ENCODE peak calls at places on chromosomes 1 and 21, in five cellular contexts. Q, O, G, K and D are unnamed samples. For H3K4me1, the result is how much of the 10 kb centered on the place peaks cover.

GRCh38 chr1:24984800-24985552 is 54.9 kb upstream of the RUNX3 start:
- DNase-seq in O (peak), G (no peak), Q (no peak), K (no peak), D (no peak)

GRCh38 chr1:84862810-84863251 is 30.2 kb downstream of the LPAR3 start:
- DNase-seq in Q (no peak), K (no peak), G (no peak), O (no peak), D (no peak)

GRCh38 chr1:21124846-21125245 is 51.9 kb downstream of the EIF4G3 start:
- DNase-seq in G (no peak), O (no peak), K (no peak), Q (no peak), D (no peak)

GRCh38 chr1:31306278-31306677 is 9.4 kb downstream of the ZCCHC17 start:
- DNase-seq in O (no peak), K (no peak), G (no peak), Q (no peak), D (no peak)

GRCh38 chr1:109610609-109611307 is 8.7 kb downstream of the GNAT2 start:
- DNase-seq in Q (no peak), O (no peak), G (no peak), K (peak), D (peak)

GRCh38 chr1:235552146-235552716 is 48.0 kb upstream of the B3GALNT2 start:
- DNase-seq in O (no peak), G (no peak), Q (no peak), K (no peak), D (no peak)

GRCh38 chr1:112285311-112285710 is 110.7 kb upstream of the CTTNBP2NL start:
- DNase-seq in Q (no peak), O (no peak), G (no peak), K (no peak), D (no peak)

GRCh38 chr1:18746981-18747380 is 112.5 kb downstream of the TAS1R2 start:
- DNase-seq in K (no peak), O (no peak), Q (no peak), G (no peak), D (no peak)

GRCh38 chr1:62423580-62424242 is 13.1 kb upstream of the USP1 start:
- DNase-seq in Q (no peak), G (no peak), O (no peak), K (no peak), D (peak)

GRCh38 chr1:86520789-86521521 is 25.9 kb upstream of the CLCA4 start:
- DNase-seq in O (no peak), Q (no peak), G (no peak), K (no peak), D (no peak)

GRCh38 chr1:4422496-4423289 is 231.7 kb upstream of the AJAP1 start:
- DNase-seq in O (no peak), G (no peak), Q (no peak), K (no peak), D (no peak)

GRCh38 chr21:34845521-34846213 is 176.9 kb downstream of the CLIC6 start:
- DNase-seq in K (peak), O (no peak), G (no peak), Q (no peak), D (no peak)

GRCh38 chr1:231550448-231550781 is 21.9 kb downstream of the TSNAX start:
- DNase-seq in O (no peak), Q (peak), G (no peak), K (no peak), D (peak)

GRCh38 chr1:37817481-37817880 is 9.5 kb upstream of the YRDC start:
- DNase-seq in G (peak), K (no peak), Q (peak), O (no peak), D (no peak)

GRCh38 chr1:22331618-22332017 is 120.0 kb upstream of the ZBTB40 start:
- DNase-seq in O (no peak), Q (no peak), K (no peak), G (peak), D (peak)

GRCh38 chr1:75996196-75996595 is 64.0 kb upstream of the ASB17 start:
- DNase-seq in K (no peak), Q (no peak), G (no peak), O (no peak), D (no peak)

DNA sequence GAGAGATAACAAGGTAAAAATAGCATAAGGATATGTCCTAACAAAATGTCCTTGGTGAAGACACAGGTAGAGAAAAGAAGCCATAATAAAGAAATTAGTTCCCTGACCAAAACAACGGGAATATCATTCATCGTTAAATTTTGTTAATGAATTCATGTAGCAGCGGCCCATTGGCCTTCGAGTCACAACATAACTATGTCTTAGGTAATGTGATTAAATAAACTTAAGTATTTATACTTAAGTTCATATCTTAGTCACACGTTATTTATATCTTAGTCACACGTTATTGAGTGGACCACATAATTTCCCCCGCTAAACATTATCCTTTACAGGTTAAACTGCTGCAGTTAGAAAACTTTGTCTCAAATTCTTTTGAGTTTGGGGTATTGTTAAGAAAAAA is 1.2 kb downstream of the NEXN start:
- DNase-seq in K (peak), O (no peak), Q (peak), G (no peak), D (no peak)
- H3K4me3 ChIP-seq in K (peak), O (no peak), Q (peak), G (peak), D (peak)

DNA sequence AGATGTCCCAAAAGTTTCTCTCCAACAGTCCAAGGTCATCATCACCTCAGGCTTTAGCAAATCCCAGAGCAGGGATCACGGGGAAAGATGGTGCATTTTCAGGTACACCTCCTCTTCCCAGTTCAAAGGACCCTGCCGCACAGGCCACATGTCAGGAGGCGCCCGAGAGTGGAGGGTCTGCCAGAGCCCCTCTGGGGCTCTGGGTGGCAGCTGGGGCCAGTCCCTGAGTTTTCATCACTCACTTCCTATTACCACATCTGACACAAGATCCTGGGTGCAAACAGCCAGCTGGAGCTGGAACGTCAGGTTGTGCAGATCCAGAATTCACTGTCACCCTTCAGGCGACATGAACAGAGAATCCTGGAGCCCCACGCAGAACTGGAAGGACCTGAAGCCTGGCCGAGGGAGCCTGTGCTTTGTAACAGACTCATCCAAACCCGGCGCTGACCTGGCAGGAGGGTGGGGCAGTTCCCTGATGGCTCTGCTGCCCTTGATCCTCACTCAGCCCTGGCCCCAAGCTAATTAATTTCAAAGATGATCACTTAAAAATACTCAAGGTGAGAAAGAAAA is 8.8 kb downstream of the TMEM63A start:
- DNase-seq in G (no peak), Q (no peak), K (no peak), O (no peak), D (no peak)
- H3K4me1 ChIP-seq in G (under half), Q (half or more), K (half or more), O (under half), D (under half)

GRCh38 chr1:54548389-54549044 is 489 bp downstream of the ACOT11 start:
- DNase-seq in K (no peak), G (peak), Q (peak), O (no peak), D (no peak)
- H3K4me3 ChIP-seq in K (no peak), G (peak), Q (no peak), O (no peak), D (no peak)

GRCh38 chr1:226725870-226726212 is 13.2 kb downstream of the ITPKB start:
- DNase-seq in G (no peak), O (no peak), Q (no peak), K (no peak), D (no peak)
- H3K4me1 ChIP-seq in G (under half), O (half or more), Q (under half), K (under half), D (under half)

GRCh38 chr21:36699546-36700294 is 805 bp downstream of the SIM2 start:
- DNase-seq in O (no peak), K (no peak), Q (no peak), G (no peak), D (peak)
- H3K4me3 ChIP-seq in O (no peak), K (peak), Q (no peak), G (peak), D (peak)

GRCh38 chr1:201016211-201016651 is 7.3 kb downstream of the KIF21B start:
- DNase-seq in G (peak), O (no peak), K (peak), Q (no peak), D (no peak)
- H3K4me1 ChIP-seq in G (under half), O (half or more), K (under half), Q (under half), D (under half)

DNA sequence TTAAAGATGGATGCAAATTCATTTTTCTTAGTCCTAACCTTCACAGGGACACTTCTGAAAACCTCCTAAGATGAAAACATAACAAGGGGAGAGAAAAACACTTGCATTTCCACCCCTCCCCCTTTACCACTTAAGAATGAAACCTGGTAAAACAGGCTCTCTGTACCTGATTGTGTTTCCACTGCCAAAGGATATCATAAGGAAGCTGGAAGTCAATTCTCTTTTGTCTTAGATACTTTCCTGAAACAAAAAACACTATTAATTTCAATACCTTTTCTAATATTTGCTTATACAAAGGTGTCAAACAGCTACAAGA is 59.1 kb downstream of the RUSC1 start:
- DNase-seq in K (no peak), O (no peak), Q (no peak), G (no peak), D (no peak)
- H3K4me3 ChIP-seq in K (no peak), O (no peak), Q (no peak), G (no peak), D (no peak)

DNA sequence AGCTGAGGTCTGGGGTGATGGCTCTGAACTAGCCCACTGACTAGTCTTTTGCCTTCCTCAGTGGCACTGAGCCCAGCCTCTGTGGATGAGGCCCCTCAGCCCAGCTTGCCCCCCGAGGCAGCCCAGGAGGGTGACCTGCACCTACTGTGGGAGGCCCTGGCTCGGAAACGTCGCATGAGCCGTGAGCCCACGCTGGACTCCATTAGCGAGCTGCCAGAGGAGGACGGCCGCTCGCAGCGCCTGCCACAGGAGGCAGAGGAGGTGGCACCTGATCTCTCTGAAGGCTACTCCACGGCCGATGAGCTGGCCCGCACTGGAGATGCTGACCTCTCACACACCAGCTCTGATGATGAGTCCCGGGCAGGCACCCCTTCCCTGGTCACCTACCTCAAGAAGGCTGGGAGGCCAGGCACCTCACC is 87.8 kb downstream of the TRIM11 start:
- DNase-seq in G (no peak), K (no peak), O (no peak), Q (no peak), D (peak)
- H3K4me1 ChIP-seq in G (under half), K (under half), O (under half), Q (under half), D (under half)